ENCODE peak calls at places on chromosome 18, in four cellular contexts. W is heart left ventricle, B is ovary, G is lower leg skin. R is an unnamed sample.

GRCh38 chr18:14025306-14025940 is 106.8 kb downstream of the ZNF519 start:
- DNase-seq in G (no peak), W (no peak), B (no peak), R (no peak)

GRCh38 chr18:3093624-3094354 is 80.8 kb upstream of the LPIN2 start:
- DNase-seq in W (no peak), B (no peak), G (no peak), R (peak)

GRCh38 chr18:34956663-34957062 is 84.5 kb upstream of the MAPRE2 start:
- DNase-seq in B (no peak), W (no peak), G (no peak), R (no peak)

GRCh38 chr18:1522249-1522615 is 617.6 kb downstream of the ADCYAP1 start:
- DNase-seq in G (no peak), B (no peak), W (no peak), R (no peak)

GRCh38 chr18:25298853-25299274 is 53.1 kb downstream of the ZNF521 start:
- DNase-seq in W (peak), B (peak), G (no peak), R (peak)

GRCh38 chr18:3608488-3608887 is 158.5 kb downstream of the TGIF1 start:
- DNase-seq in B (no peak), W (no peak), G (no peak), R (no peak)

GRCh38 chr18:6015364-6015763 is 120.0 kb upstream of the TMEM200C start:
- DNase-seq in G (no peak), W (no peak), B (no peak), R (no peak)

GRCh38 chr18:63550068-63550467 is 7.9 kb downstream of the SERPINB12 start:
- DNase-seq in W (no peak), B (no peak), G (no peak), R (no peak)

GRCh38 chr18:4358618-4359017 is 96.5 kb downstream of the DLGAP1 start:
- DNase-seq in W (no peak), G (no peak), B (no peak), R (no peak)

GRCh38 chr18:939167-939566 is 34.5 kb downstream of the ADCYAP1 start:
- DNase-seq in G (no peak), W (no peak), B (no peak), R (no peak)

GRCh38 chr18:183769-184168 is 25.4 kb downstream of the USP14 start:
- DNase-seq in B (no peak), G (no peak), W (no peak), R (no peak)

GRCh38 chr18:45688113-45688512 is 35.9 kb upstream of the SLC14A1 start:
- DNase-seq in W (no peak), G (no peak), B (no peak), R (no peak)

GRCh38 chr18:63705401-63705800 is 2.6 kb downstream of the SERPINB11 start:
- DNase-seq in W (no peak), B (no peak), G (no peak), R (no peak)

GRCh38 chr18:28412521-28412920 is 235.6 kb upstream of the CDH2 start:
- DNase-seq in G (no peak), B (no peak), W (no peak), R (no peak)

GRCh38 chr18:44681611-44682010 is 923 bp downstream of the SETBP1 start:
- DNase-seq in B (no peak), W (no peak), G (no peak), R (no peak)

GRCh38 chr18:51196811-51197660 is 445 bp downstream of the MEX3C start:
- DNase-seq in W (peak), B (peak), G (peak), R (peak)

GRCh38 chr18:49716035-49716434 is 97.3 kb downstream of the ACAA2 start:
- DNase-seq in W (no peak), B (no peak), G (no peak), R (no peak)

GRCh38 chr18:46397174-46397573 is 259.8 kb downstream of the LOXHD1 start:
- DNase-seq in G (no peak), W (no peak), B (no peak), R (no peak)

GRCh38 chr18:51110073-51110797 is 80.2 kb downstream of the SMAD4 start:
- DNase-seq in W (peak), B (peak), G (peak), R (peak)

GRCh38 chr18:8703781-8704301 is 1.5 kb upstream of the MTCL1 start:
- DNase-seq in B (peak), G (no peak), W (no peak), R (peak)

GRCh38 chr18:8705280-8705940 is at the start of gene MTCL1:
- DNase-seq in W (peak), G (peak), B (no peak), R (peak)

GRCh38 chr18:8705941-8706544 is 687 bp downstream of the MTCL1 start:
- DNase-seq in B (peak), G (peak), W (peak), R (peak)

GRCh38 chr18:8703181-8703638 is 2.1 kb upstream of the MTCL1 start:
- DNase-seq in G (no peak), B (no peak), W (no peak), R (no peak)

DNA sequence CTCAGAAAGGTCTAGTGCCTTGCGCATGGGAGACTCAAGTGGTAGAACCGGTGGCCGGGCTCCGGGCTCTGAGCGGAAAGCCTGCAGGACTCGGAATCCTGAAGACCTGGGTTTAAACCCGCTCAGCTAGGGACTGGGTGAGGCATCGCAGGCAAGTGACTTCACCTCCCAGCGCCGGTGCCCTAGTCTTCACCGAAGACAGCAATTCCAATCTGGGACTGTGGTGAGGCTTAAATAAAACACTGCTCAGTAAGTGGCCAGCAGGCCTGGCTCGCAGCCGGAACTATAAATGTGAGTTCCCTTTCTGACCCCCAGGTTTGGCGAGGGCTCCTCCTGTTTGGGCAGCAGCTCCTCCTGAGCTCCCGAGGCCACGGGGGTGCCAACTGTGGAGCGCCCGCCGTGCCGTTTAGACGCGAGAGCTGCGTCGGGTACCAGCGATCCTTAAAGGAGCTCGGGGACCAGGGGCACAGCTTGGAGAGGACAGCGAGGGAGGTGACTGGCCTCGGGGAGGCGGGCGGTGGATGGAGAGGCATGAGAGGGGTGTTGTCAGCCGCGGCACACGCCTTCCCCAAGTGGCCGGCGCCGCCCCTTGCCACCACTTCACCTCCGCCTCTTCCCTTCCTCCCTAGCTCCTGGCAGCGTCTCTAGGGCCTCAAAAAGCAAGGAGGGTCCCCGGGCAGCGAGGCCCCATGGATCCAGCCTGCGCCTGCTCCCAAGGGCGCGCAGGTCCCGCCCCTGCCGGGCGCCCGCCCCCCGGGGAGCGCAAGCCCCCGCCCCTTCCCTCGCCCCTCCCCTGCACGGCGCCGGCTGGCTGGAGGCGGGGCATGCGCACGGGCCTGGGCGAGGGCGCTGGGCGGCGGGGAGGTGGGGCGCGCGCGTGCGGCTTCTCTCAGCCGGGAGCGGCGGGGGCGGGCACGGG is 736 bp upstream of the MTCL1 start:
- DNase-seq in W (peak), G (peak), B (peak), R (peak)
- TF ChIP-seq POLR2A in W (peak), G (no peak), B (peak), R (peak)

GRCh38 chr18:36326771-36327170 is 29.3 kb downstream of the FHOD3 start:
- DNase-seq in G (no peak), B (no peak), W (no peak), R (no peak)

GRCh38 chr18:36329684-36330434 is 32.3 kb downstream of the FHOD3 start:
- DNase-seq in B (no peak), W (no peak), G (no peak), R (no peak)

GRCh38 chr18:36327352-36328316 is 30.1 kb downstream of the FHOD3 start:
- DNase-seq in G (no peak), B (no peak), W (no peak), R (no peak)

GRCh38 chr18:36328916-36329315 is 31.4 kb downstream of the FHOD3 start:
- DNase-seq in B (no peak), W (no peak), G (no peak), R (no peak)

GRCh38 chr18:36328385-36328858 is 30.9 kb downstream of the FHOD3 start:
- DNase-seq in G (no peak), W (no peak), B (no peak), R (no peak)
- TF ChIP-seq CTCF in G (no peak), W (no peak), B (no peak), R (no peak)

DNA sequence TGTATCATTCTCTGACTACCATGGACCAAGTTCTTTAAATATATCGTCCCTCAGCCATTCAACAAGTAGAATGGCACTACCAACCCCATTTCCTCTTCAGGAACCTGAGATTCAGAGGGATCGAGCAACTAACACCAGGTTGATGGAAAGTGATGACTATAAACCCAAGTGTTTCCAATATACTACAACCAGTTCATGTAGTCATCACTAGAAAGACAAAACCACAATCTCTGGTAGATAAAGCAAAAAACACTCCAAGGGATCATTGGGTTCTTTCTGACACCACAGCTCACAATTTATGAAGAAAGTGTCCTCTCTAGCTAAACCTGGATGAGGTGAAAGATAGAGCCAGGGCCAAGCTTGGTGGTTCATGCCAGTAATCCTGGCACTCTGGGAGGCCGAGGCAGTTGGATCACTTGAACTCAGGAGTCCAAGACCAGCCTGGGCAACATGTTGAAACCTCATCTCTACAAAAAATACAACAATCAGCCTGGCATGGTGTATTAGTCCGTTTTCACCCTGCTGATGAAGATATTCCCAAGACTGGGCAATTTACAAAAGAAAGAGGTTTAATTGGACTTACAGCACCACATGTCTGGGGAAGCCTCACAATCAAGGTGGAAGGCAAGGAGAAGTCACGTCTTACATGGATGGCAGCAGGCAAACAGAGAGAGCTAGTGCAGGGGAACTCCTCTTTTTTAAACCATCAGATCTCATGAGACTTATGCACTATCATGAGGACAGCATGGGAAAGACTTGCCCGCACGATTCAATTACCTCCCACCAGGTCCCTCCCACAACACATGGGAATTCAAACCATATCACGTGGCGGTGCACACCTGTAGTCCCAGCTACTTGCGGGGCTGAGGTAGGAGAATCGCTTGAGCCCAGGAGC is 2.2 kb downstream of the CD226 start:
- DNase-seq in G (no peak), B (no peak), W (no peak), R (no peak)
- TF ChIP-seq POLR2A in G (no peak), B (no peak), W (no peak), R (no peak)

DNA sequence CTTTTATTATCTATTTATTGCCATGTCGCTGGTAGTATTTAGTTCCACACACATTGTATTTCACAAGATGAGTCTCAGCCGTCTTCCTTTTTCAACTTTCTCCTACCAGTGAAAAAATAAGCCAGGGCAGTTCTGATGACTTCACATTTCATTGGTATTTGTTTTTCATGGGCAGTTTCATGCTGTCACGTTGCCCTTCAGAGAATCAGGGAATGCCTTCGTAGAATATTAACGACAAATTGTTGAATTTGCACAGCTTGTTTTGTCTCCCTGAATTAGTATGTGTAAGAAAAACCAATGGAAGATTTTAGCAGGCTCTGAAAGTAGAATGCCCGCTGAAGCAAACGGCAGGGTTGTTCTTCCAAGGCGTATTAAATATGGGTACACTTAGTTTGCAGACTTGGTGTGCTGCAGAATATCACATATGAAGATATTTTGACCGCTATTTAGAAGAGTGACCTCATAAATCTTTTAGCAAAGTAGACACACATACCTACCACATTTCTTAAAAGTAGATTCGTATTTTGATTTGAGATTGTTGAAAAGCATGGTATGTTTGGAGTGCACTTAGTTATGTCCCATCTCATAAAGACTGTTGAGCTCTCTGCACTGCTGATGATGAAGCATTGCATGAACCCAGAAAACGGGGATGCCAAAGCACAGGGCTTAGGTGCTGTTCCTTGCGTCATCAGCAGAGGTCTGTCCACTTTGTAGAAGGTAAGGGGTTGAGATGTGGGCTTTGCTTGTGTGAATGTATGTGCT is 2.9 kb downstream of the NEDD4L start:
- DNase-seq in G (no peak), B (no peak), W (no peak), R (no peak)
- TF ChIP-seq CTCF in G (no peak), B (no peak), W (no peak), R (no peak)

DNA sequence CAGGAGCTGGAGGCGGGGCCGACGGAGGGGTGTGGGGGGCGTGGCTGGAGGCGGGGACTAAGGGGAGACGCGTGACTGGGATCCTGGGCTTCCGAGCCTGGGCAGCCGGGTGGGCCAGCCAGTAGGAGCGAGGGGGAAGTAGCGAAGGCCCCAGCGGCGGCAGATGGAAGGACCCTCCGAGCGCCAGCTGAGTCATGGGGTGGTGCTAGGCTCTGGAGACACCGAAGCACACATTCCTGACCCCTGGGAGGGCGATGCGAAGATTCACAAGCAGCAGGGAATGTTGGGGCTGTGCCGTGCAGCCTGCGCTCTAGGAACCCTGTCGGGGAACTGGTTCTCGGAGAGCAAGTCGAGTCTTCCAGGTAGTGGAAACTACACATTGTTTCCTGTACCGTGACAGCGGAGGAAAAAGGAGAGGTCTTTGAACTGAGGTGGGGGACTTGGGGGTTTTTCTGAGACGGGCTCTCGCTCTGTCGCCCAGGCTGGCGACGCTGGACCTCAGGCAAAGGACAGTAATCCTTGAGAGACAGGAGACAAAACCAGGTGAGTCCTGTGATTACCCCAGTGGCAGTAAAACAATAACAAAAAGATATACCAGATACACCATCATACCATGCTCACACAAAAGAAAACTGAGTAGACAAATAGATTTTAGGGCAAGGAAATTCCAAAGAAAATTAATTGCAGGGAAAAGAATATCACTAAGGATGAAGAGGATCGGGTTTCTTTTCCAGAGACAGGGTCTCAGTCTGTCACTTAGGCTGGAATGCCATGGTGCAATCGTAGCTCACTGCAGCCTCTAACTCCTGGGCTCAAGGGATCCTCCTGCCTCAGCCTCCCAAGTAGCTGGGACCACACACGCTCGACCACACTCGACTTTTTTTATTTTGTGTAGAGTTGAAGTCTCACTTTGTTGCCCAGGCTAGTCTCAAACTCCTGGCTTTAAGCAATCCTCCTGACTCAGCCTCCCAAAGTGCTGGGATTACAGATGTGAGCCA is 828 bp upstream of the AFG3L2 start:
- DNase-seq in W (no peak), G (peak), B (no peak), R (no peak)
- TF ChIP-seq POLR2A in W (peak), G (no peak), B (no peak), R (no peak)

GRCh38 chr18:22377769-22378168 is 39.9 kb downstream of the CTAGE1 start:
- DNase-seq in W (no peak), B (no peak), G (no peak), R (no peak)

GRCh38 chr18:22378672-22379282 is 38.9 kb downstream of the CTAGE1 start:
- DNase-seq in G (no peak), B (no peak), W (no peak), R (peak)
- TF ChIP-seq CTCF in G (no peak), B (no peak), W (peak), R (peak)

R was measured in thyroid gland.